ENCODE peak calls at places on chromosomes 1 and 21, in six cellular contexts. One of them, this sample, is unnamed.

GRCh38 chr1:17520473-17521319 is 18.8 kb upstream of the ARHGEF10L start:
- DNase-seq in AG09319: no peak
- DNase-seq in BJ: no peak
- DNase-seq in endodermal cell: peak; percentile 52
- DNase-seq in glutamatergic neuron: no peak
- DNase-seq in fibroblast of lung: no peak
- DNase-seq in this sample: no peak

GRCh38 chr1:241627453-241628329 is 12.5 kb downstream of the CHML start:
- DNase-seq in fibroblast of lung: peak; percentile 81
- DNase-seq in BJ: no peak
- DNase-seq in endodermal cell: no peak
- DNase-seq in AG09319: no peak
- DNase-seq in glutamatergic neuron: no peak
- DNase-seq in this sample: peak; percentile 46

GRCh38 chr1:42484382-42484781 is 21.3 kb downstream of the CCDC30 start:
- DNase-seq in glutamatergic neuron: no peak
- DNase-seq in AG09319: peak; percentile 28
- DNase-seq in BJ: peak; percentile 66
- DNase-seq in fibroblast of lung: peak; percentile 96
- DNase-seq in endodermal cell: no peak
- DNase-seq in this sample: no peak

GRCh38 chr1:10507111-10507879 is 32.5 kb downstream of the PEX14 start:
- DNase-seq in fibroblast of lung: peak; percentile 72
- DNase-seq in glutamatergic neuron: peak; percentile 73
- DNase-seq in AG09319: peak; percentile 56
- DNase-seq in endodermal cell: peak; percentile 82
- DNase-seq in BJ: no peak
- DNase-seq in this sample: peak; percentile 55

GRCh38 chr1:102732927-102733326 is 375.4 kb downstream of the COL11A1 start:
- DNase-seq in glutamatergic neuron: no peak
- DNase-seq in BJ: no peak
- DNase-seq in endodermal cell: no peak
- DNase-seq in AG09319: no peak
- DNase-seq in fibroblast of lung: peak; percentile 64
- DNase-seq in this sample: no peak

GRCh38 chr1:16913616-16913865 is 8.2 kb upstream of the CROCC start:
- DNase-seq in BJ: no peak
- DNase-seq in endodermal cell: no peak
- DNase-seq in glutamatergic neuron: no peak
- DNase-seq in AG09319: no peak
- DNase-seq in fibroblast of lung: no peak
- DNase-seq in this sample: no peak

GRCh38 chr1:153881764-153882163 is 41.0 kb downstream of the GATAD2B start:
- DNase-seq in BJ: no peak
- DNase-seq in glutamatergic neuron: no peak
- DNase-seq in AG09319: no peak
- DNase-seq in fibroblast of lung: peak; percentile 50
- DNase-seq in endodermal cell: no peak
- DNase-seq in this sample: no peak

GRCh38 chr1:209850342-209850979 is 22.7 kb downstream of the UTP25 start:
- DNase-seq in fibroblast of lung: peak; percentile 55
- DNase-seq in glutamatergic neuron: peak; percentile 85
- DNase-seq in AG09319: no peak
- DNase-seq in BJ: no peak
- DNase-seq in endodermal cell: peak; percentile 89
- DNase-seq in this sample: peak; percentile 76

GRCh38 chr1:193479187-193479586 is 292.8 kb upstream of the B3GALT2 start:
- DNase-seq in endodermal cell: no peak
- DNase-seq in glutamatergic neuron: no peak
- DNase-seq in BJ: no peak
- DNase-seq in AG09319: no peak
- DNase-seq in fibroblast of lung: no peak
- DNase-seq in this sample: no peak

GRCh38 chr1:241208910-241209414 is 148.0 kb downstream of the RGS7 start:
- DNase-seq in AG09319: no peak
- DNase-seq in glutamatergic neuron: no peak
- DNase-seq in endodermal cell: no peak
- DNase-seq in fibroblast of lung: no peak
- DNase-seq in BJ: no peak
- DNase-seq in this sample: no peak

GRCh38 chr1:239829535-239829934 is 262.1 kb upstream of the FMN2 start:
- DNase-seq in fibroblast of lung: no peak
- DNase-seq in glutamatergic neuron: no peak
- DNase-seq in endodermal cell: no peak
- DNase-seq in AG09319: no peak
- DNase-seq in BJ: no peak
- DNase-seq in this sample: no peak

GRCh38 chr1:114902343-114902742 is 47.7 kb downstream of the SYCP1 start:
- DNase-seq in fibroblast of lung: no peak
- DNase-seq in BJ: no peak
- DNase-seq in glutamatergic neuron: peak; percentile 29
- DNase-seq in endodermal cell: peak; percentile 71
- DNase-seq in AG09319: no peak
- DNase-seq in this sample: no peak

GRCh38 chr1:168794057-168794456 is 65.1 kb upstream of the DPT start:
- DNase-seq in endodermal cell: no peak
- DNase-seq in fibroblast of lung: peak; percentile 2
- DNase-seq in BJ: no peak
- DNase-seq in glutamatergic neuron: no peak
- DNase-seq in AG09319: no peak
- DNase-seq in this sample: no peak

GRCh38 chr1:230701895-230702768 is 11.8 kb downstream of the AGT start:
- DNase-seq in glutamatergic neuron: no peak
- DNase-seq in AG09319: no peak
- DNase-seq in fibroblast of lung: no peak
- DNase-seq in BJ: no peak
- DNase-seq in endodermal cell: no peak
- DNase-seq in this sample: no peak

GRCh38 chr1:101140041-101140718 is 96.6 kb upstream of the S1PR1 start:
- DNase-seq in fibroblast of lung: no peak
- DNase-seq in glutamatergic neuron: no peak
- DNase-seq in endodermal cell: no peak
- DNase-seq in BJ: no peak
- DNase-seq in AG09319: no peak
- DNase-seq in this sample: no peak

GRCh38 chr21:26130249-26130896 is 40.2 kb downstream of the APP start:
- DNase-seq in fibroblast of lung: peak; percentile 85
- DNase-seq in glutamatergic neuron: no peak
- DNase-seq in BJ: no peak
- DNase-seq in endodermal cell: no peak
- DNase-seq in AG09319: no peak
- DNase-seq in this sample: no peak

GRCh38 chr1:10856863-10857598 is 60.6 kb upstream of the CASZ1 start:
- DNase-seq in AG09319: no peak
- DNase-seq in fibroblast of lung: no peak
- DNase-seq in glutamatergic neuron: no peak
- DNase-seq in BJ: no peak
- DNase-seq in endodermal cell: no peak
- DNase-seq in this sample: no peak

GRCh38 chr1:117117697-117118096 is 3.9 kb downstream of the TRIM45 start:
- DNase-seq in BJ: no peak
- DNase-seq in fibroblast of lung: no peak
- DNase-seq in AG09319: no peak
- DNase-seq in glutamatergic neuron: no peak
- DNase-seq in endodermal cell: no peak
- DNase-seq in this sample: no peak

GRCh38 chr1:48036693-48037386 is 39.7 kb upstream of the TRABD2B start:
- DNase-seq in fibroblast of lung: peak; percentile 60
- DNase-seq in BJ: no peak
- DNase-seq in glutamatergic neuron: no peak
- DNase-seq in AG09319: no peak
- DNase-seq in endodermal cell: peak; percentile 44
- DNase-seq in this sample: no peak

GRCh38 chr1:119345398-119345797 is 23.2 kb upstream of the HAO2 start:
- DNase-seq in glutamatergic neuron: no peak
- DNase-seq in BJ: no peak
- DNase-seq in endodermal cell: no peak
- DNase-seq in fibroblast of lung: no peak
- DNase-seq in AG09319: no peak
- DNase-seq in this sample: no peak

GRCh38 chr1:41422306-41422705 is 61.1 kb downstream of the FOXO6 start:
- DNase-seq in BJ: no peak
- DNase-seq in endodermal cell: no peak
- DNase-seq in AG09319: no peak
- DNase-seq in glutamatergic neuron: no peak
- DNase-seq in fibroblast of lung: no peak
- DNase-seq in this sample: no peak

GRCh38 chr1:83741348-83741747 is 257.6 kb downstream of the TTLL7 start:
- DNase-seq in glutamatergic neuron: no peak
- DNase-seq in endodermal cell: no peak
- DNase-seq in AG09319: no peak
- DNase-seq in BJ: no peak
- DNase-seq in fibroblast of lung: no peak
- DNase-seq in this sample: no peak

GRCh38 chr21:40672602-40673001 is 174.4 kb downstream of the DSCAM start:
- DNase-seq in AG09319: no peak
- DNase-seq in glutamatergic neuron: no peak
- DNase-seq in fibroblast of lung: peak; percentile 5
- DNase-seq in endodermal cell: no peak
- DNase-seq in BJ: no peak
- DNase-seq in this sample: no peak

GRCh38 chr1:159749630-159750029 is 31.1 kb upstream of the DUSP23 start:
- DNase-seq in glutamatergic neuron: no peak
- DNase-seq in fibroblast of lung: no peak
- DNase-seq in endodermal cell: no peak
- DNase-seq in BJ: no peak
- DNase-seq in AG09319: no peak
- DNase-seq in this sample: no peak

GRCh38 chr21:39649526-39649925 is 36.8 kb downstream of the B3GALT5 start:
- DNase-seq in endodermal cell: no peak
- DNase-seq in BJ: no peak
- DNase-seq in glutamatergic neuron: no peak
- DNase-seq in AG09319: no peak
- DNase-seq in fibroblast of lung: no peak
- DNase-seq in this sample: no peak

GRCh38 chr1:26349196-26349885 is 4.6 kb downstream of the CRYBG2 start:
- DNase-seq in AG09319: no peak
- DNase-seq in glutamatergic neuron: no peak
- DNase-seq in endodermal cell: no peak
- DNase-seq in BJ: peak; percentile 34
- DNase-seq in fibroblast of lung: peak; percentile 75
- DNase-seq in this sample: no peak

GRCh38 chr1:23597635-23598388 is 38.5 kb upstream of the ID3 start:
- DNase-seq in glutamatergic neuron: no peak
- DNase-seq in BJ: no peak
- DNase-seq in fibroblast of lung: no peak
- DNase-seq in endodermal cell: peak; percentile 71
- DNase-seq in AG09319: no peak
- DNase-seq in this sample: no peak

GRCh38 chr1:6998267-6998666 is 213.0 kb downstream of the CAMTA1 start:
- DNase-seq in fibroblast of lung: no peak
- DNase-seq in glutamatergic neuron: peak; percentile 29
- DNase-seq in AG09319: no peak
- DNase-seq in BJ: no peak
- DNase-seq in endodermal cell: peak; percentile 88
- DNase-seq in this sample: peak; percentile 26

GRCh38 chr1:221946768-221947167 is 204.9 kb upstream of the DUSP10 start:
- DNase-seq in glutamatergic neuron: no peak
- DNase-seq in AG09319: no peak
- DNase-seq in BJ: no peak
- DNase-seq in endodermal cell: no peak
- DNase-seq in fibroblast of lung: no peak
- DNase-seq in this sample: no peak

GRCh38 chr21:42546433-42546832 is 32.8 kb downstream of the SLC37A1 start:
- DNase-seq in AG09319: no peak
- DNase-seq in BJ: no peak
- DNase-seq in glutamatergic neuron: no peak
- DNase-seq in fibroblast of lung: no peak
- DNase-seq in endodermal cell: no peak
- DNase-seq in this sample: no peak

GRCh38 chr1:240687820-240688219 is 75.9 kb upstream of the GREM2 start:
- DNase-seq in BJ: no peak
- DNase-seq in fibroblast of lung: no peak
- DNase-seq in AG09319: no peak
- DNase-seq in endodermal cell: no peak
- DNase-seq in glutamatergic neuron: no peak
- DNase-seq in this sample: no peak

GRCh38 chr1:225343618-225344017 is 84.2 kb downstream of the LBR start:
- DNase-seq in glutamatergic neuron: no peak
- DNase-seq in fibroblast of lung: peak; percentile 6
- DNase-seq in BJ: no peak
- DNase-seq in endodermal cell: no peak
- DNase-seq in AG09319: no peak
- DNase-seq in this sample: no peak
- TF ChIP-seq CTCF in glutamatergic neuron: no peak
- TF ChIP-seq CTCF in fibroblast of lung: no peak
- TF ChIP-seq CTCF in BJ: peak; percentile 27
- TF ChIP-seq CTCF in endodermal cell: peak; percentile 60
- TF ChIP-seq CTCF in AG09319: peak; percentile 5
- TF ChIP-seq CTCF in this sample: no peak

GRCh38 chr1:32240140-32240951 is 6.7 kb upstream of the FAM167B start:
- DNase-seq in glutamatergic neuron: peak; percentile 67
- DNase-seq in BJ: no peak
- DNase-seq in AG09319: no peak
- DNase-seq in endodermal cell: peak; percentile 97
- DNase-seq in fibroblast of lung: peak; percentile 58
- DNase-seq in this sample: peak; percentile 45
- TF ChIP-seq CTCF in glutamatergic neuron: no peak
- TF ChIP-seq CTCF in BJ: peak; percentile 47
- TF ChIP-seq CTCF in AG09319: peak; percentile 34
- TF ChIP-seq CTCF in endodermal cell: peak; percentile 45
- TF ChIP-seq CTCF in fibroblast of lung: peak; percentile 3
- TF ChIP-seq CTCF in this sample: no peak

GRCh38 chr1:184340984-184341383 is 45.8 kb upstream of the C1orf21 start:
- DNase-seq in BJ: no peak
- DNase-seq in endodermal cell: no peak
- DNase-seq in fibroblast of lung: no peak
- DNase-seq in AG09319: no peak
- DNase-seq in glutamatergic neuron: no peak
- DNase-seq in this sample: no peak
- TF ChIP-seq CTCF in BJ: peak; percentile 22
- TF ChIP-seq CTCF in endodermal cell: peak; percentile 67
- TF ChIP-seq CTCF in fibroblast of lung: peak; percentile 9
- TF ChIP-seq CTCF in AG09319: no peak
- TF ChIP-seq CTCF in glutamatergic neuron: no peak
- TF ChIP-seq CTCF in this sample: peak; percentile 11

GRCh38 chr1:185732941-185733340 is 1.2 kb upstream of the HMCN1 start:
- DNase-seq in fibroblast of lung: no peak
- DNase-seq in BJ: no peak
- DNase-seq in endodermal cell: no peak
- DNase-seq in glutamatergic neuron: no peak
- DNase-seq in AG09319: no peak
- DNase-seq in this sample: no peak

GRCh38 chr1:185735667-185736105 is 1.5 kb downstream of the HMCN1 start:
- DNase-seq in BJ: no peak
- DNase-seq in endodermal cell: no peak
- DNase-seq in glutamatergic neuron: no peak
- DNase-seq in AG09319: no peak
- DNase-seq in fibroblast of lung: no peak
- DNase-seq in this sample: no peak

GRCh38 chr1:185731446-185731845 is 2.7 kb upstream of the HMCN1 start:
- DNase-seq in glutamatergic neuron: no peak
- DNase-seq in endodermal cell: no peak
- DNase-seq in AG09319: no peak
- DNase-seq in fibroblast of lung: no peak
- DNase-seq in BJ: no peak
- DNase-seq in this sample: no peak

GRCh38 chr1:185734929-185735666 is 907 bp downstream of the HMCN1 start:
- DNase-seq in glutamatergic neuron: no peak
- DNase-seq in fibroblast of lung: no peak
- DNase-seq in BJ: no peak
- DNase-seq in AG09319: no peak
- DNase-seq in endodermal cell: no peak
- DNase-seq in this sample: no peak

GRCh38 chr1:185733818-185734709 is at the start of gene HMCN1:
- DNase-seq in BJ: no peak
- DNase-seq in endodermal cell: peak; percentile 95
- DNase-seq in glutamatergic neuron: peak; percentile 63
- DNase-seq in fibroblast of lung: peak; percentile 72
- DNase-seq in AG09319: no peak
- DNase-seq in this sample: peak; percentile 69
- TF ChIP-seq CTCF in BJ: peak; percentile 61
- TF ChIP-seq CTCF in endodermal cell: peak; percentile 79
- TF ChIP-seq CTCF in glutamatergic neuron: no peak
- TF ChIP-seq CTCF in fibroblast of lung: peak; percentile 46
- TF ChIP-seq CTCF in AG09319: peak; percentile 50
- TF ChIP-seq CTCF in this sample: no peak

This sample was measured in endothelial cell.